ENCODE peak calls at places on chromosome 12, in eight cellular contexts. L is pancreas, H is HCT116, S is astrocyte, B is esophagus muscularis mucosa, T is esophagus squamous epithelium, R is stomach, A is neural progenitor cell. Q is an unnamed sample.
A peak's percentile ranks its signal among the peaks of the same experiment; 100 is the strongest.

GRCh38 chr12:50276912-50277671 is 6.2 kb downstream of the LIMA1 start:
- DNase-seq in L (no peak), H (no peak), S (no peak), B (no peak), T (no peak), R (no peak), A (no peak), Q (no peak)

GRCh38 chr12:58029260-58029659 is 87.9 kb downstream of the ATP23 start:
- DNase-seq in L (no peak), H (no peak), S (no peak), B (no peak), T (no peak), R (no peak), A (no peak), Q (no peak)

GRCh38 chr12:58420496-58420895 is 479.1 kb downstream of the ATP23 start:
- DNase-seq in L (no peak), H (no peak), S (peak; percentile 81), B (no peak), T (no peak), R (no peak), A (no peak), Q (no peak)

GRCh38 chr12:31369712-31370521 is 44.0 kb upstream of the SINHCAF start:
- DNase-seq in L (peak; percentile 53), H (no peak), S (peak; percentile 31), B (no peak), T (no peak), R (peak; percentile 75), A (peak; percentile 78), Q (no peak)

GRCh38 chr12:39236994-39237393 is 205.9 kb downstream of the KIF21A start:
- DNase-seq in L (no peak), H (no peak), S (peak; percentile 87), B (no peak), T (no peak), R (no peak), A (no peak), Q (no peak)

GRCh38 chr12:8980137-8980536 is 9.2 kb upstream of the KLRG1 start:
- DNase-seq in L (no peak), H (no peak), S (no peak), B (no peak), T (no peak), R (no peak), A (no peak), Q (no peak)

GRCh38 chr12:115511971-115512370 is 765.5 kb downstream of the MED13L start:
- DNase-seq in L (no peak), H (no peak), S (no peak), B (no peak), T (no peak), R (no peak), A (peak; percentile 34), Q (no peak)

GRCh38 chr12:29054790-29055663 is 94.1 kb upstream of the FAR2 start:
- DNase-seq in L (no peak), H (no peak), S (peak; percentile 13), B (no peak), T (no peak), R (no peak), A (no peak), Q (no peak)

GRCh38 chr12:129821964-129822363 is 81.9 kb downstream of the TMEM132D start:
- DNase-seq in L (no peak), H (no peak), S (no peak), B (no peak), T (no peak), R (no peak), A (no peak), Q (no peak)

GRCh38 chr12:71546322-71546861 is 106.8 kb downstream of the LGR5 start:
- DNase-seq in L (no peak), H (no peak), S (no peak), B (no peak), T (no peak), R (no peak), A (no peak), Q (no peak)

GRCh38 chr12:29200586-29200985 is 51.5 kb downstream of the FAR2 start:
- DNase-seq in L (no peak), H (no peak), S (no peak), B (no peak), T (no peak), R (no peak), A (peak; percentile 56), Q (no peak)

GRCh38 chr12:108333898-108334699 is 5.0 kb downstream of the CMKLR1 start:
- DNase-seq in L (no peak), H (no peak), S (peak; percentile 17), B (no peak), T (no peak), R (no peak), A (no peak), Q (no peak)

GRCh38 chr12:6942331-6942665 is 1.3 kb upstream of the RNU7-1 start:
- DNase-seq in L (peak; percentile 34), H (no peak), S (no peak), B (no peak), T (no peak), R (no peak), A (no peak), Q (no peak)

GRCh38 chr12:49673446-49674317 is 33.5 kb downstream of the FMNL3 start:
- DNase-seq in L (peak; percentile 89), H (no peak), S (peak; percentile 94), B (peak; percentile 95), T (peak; percentile 26), R (peak; percentile 92), A (peak; percentile 93), Q (peak; percentile 28)

GRCh38 chr12:91902860-91903683 is 242.6 kb downstream of the BTG1 start:
- DNase-seq in L (no peak), H (no peak), S (peak; percentile 51), B (no peak), T (no peak), R (no peak), A (no peak), Q (no peak)

GRCh38 chr12:106358410-106359241 is 1.1 kb downstream of the POLR3B start:
- DNase-seq in L (no peak), H (no peak), S (peak; percentile 75), B (no peak), T (no peak), R (peak; percentile 34), A (no peak), Q (no peak)

GRCh38 chr12:120381752-120382419 is 12.9 kb upstream of the MSI1 start:
- DNase-seq in L (no peak), H (no peak), S (peak; percentile 59), B (no peak), T (no peak), R (no peak), A (no peak), Q (no peak)

GRCh38 chr12:132593521-132593920 is 16.9 kb downstream of the LRCOL1 start:
- DNase-seq in L (no peak), H (no peak), S (no peak), B (no peak), T (no peak), R (no peak), A (no peak), Q (no peak)

GRCh38 chr12:26287666-26288408 is 92.5 kb downstream of the SSPN start:
- DNase-seq in L (peak; percentile 60), H (no peak), S (peak; percentile 94), B (no peak), T (no peak), R (peak; percentile 40), A (no peak), Q (no peak)

GRCh38 chr12:91335724-91336123 is 153.1 kb upstream of the DCN start:
- DNase-seq in L (no peak), H (no peak), S (peak; percentile 14), B (no peak), T (no peak), R (no peak), A (no peak), Q (no peak)

GRCh38 chr12:77325505-77325904 is 260.1 kb upstream of the E2F7 start:
- DNase-seq in L (no peak), H (no peak), S (no peak), B (no peak), T (no peak), R (no peak), A (peak; percentile 62), Q (no peak)

GRCh38 chr12:120495723-120496352 is at the start of gene DYNLL1:
- DNase-seq in L (peak; percentile 94), H (peak; percentile 91), S (peak; percentile 77), B (peak; percentile 99), T (peak; percentile 71), R (peak; percentile 98), A (peak; percentile 98), Q (peak; percentile 98)

GRCh38 chr12:80041691-80042090 is 57.6 kb upstream of the OTOGL start:
- DNase-seq in L (no peak), H (no peak), S (peak; percentile 87), B (no peak), T (no peak), R (no peak), A (no peak), Q (no peak)

GRCh38 chr12:94614288-94614721 is 36.1 kb downstream of the TMCC3 start:
- DNase-seq in L (no peak), H (no peak), S (no peak), B (no peak), T (no peak), R (no peak), A (peak; percentile 85), Q (no peak)
- H3K27ac ChIP-seq in L (no peak overlapping the region), H (no peak overlapping the region), S (no peak overlapping the region), B (no peak overlapping the region), T (no peak overlapping the region), R (no peak overlapping the region), A (peak overlapping the region; percentile 95), Q (no peak overlapping the region)

GRCh38 chr12:62934799-62935674 is at the start of gene PPM1H:
- DNase-seq in L (peak; percentile 95), H (peak; percentile 68), S (peak; percentile 12), B (no peak), T (no peak), R (peak; percentile 90), A (peak; percentile 93), Q (no peak)
- TF ChIP-seq CTCF in L (peak; percentile 66), H (peak; percentile 70), S (peak; percentile 4), B (peak; percentile 28), T (no peak), R (no peak), A (peak; percentile 69), Q (no peak)

DNA sequence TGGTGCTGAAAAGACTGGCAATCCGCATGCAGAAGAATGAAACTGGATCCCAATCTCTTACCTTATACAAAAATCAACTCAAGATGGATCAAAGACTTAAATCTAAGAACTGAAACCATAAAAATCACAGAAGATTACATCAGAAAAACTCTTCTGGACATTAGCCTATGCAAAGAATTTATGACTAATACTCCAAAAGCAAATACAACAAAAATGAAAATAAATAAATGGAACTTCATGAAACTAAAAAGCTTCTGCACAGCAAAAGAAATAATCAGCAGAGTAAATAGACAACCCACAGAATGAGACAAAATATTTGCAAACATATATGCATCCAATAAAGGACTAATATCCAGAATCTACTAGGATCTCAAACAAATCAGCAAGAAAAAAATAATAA is 14.3 kb upstream of the CLEC1A start:
- DNase-seq in L (no peak), H (no peak), S (no peak), B (no peak), T (no peak), R (no peak), A (no peak), Q (no peak)
- H3K27me3 ChIP-seq in L (no peaks in the 10 kb centered on the region), H (no peaks in the 10 kb centered on the region), S (no peaks in the 10 kb centered on the region), B (no peaks in the 10 kb centered on the region), T (no peaks in the 10 kb centered on the region), R (no peaks in the 10 kb centered on the region), A (no peaks in the 10 kb centered on the region), Q (no peaks in the 10 kb centered on the region)

DNA sequence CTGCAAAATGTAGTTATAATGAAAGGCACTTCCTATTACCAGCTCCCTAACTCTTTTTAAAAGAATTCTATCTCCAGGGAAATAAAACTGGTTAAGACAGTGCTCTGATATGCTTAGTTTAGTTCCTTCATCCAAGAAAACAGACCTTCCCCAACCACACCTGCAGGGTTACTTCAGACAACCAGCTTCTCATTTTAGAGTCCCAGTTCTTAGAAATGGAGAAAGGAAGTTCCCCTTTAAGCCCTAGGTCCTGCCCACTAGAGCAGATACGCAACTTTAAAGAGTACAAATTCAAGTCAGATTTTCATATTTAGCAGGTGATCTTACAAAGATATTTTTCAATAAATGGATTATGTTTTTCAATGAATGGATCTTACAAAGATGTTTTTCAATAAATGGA is 4.4 kb upstream of the WSB2 start:
- DNase-seq in L (no peak), H (no peak), S (no peak), B (no peak), T (no peak), R (no peak), A (no peak), Q (no peak)
- H3K27ac ChIP-seq in L (no peak overlapping the region), H (no peak overlapping the region), S (no peak overlapping the region), B (no peak overlapping the region), T (no peak overlapping the region), R (peak overlapping the region; percentile 43), A (no peak overlapping the region), Q (no peak overlapping the region)

Q was measured in CD4-positive, alpha-beta T cell.